ENCODE peak calls at places on chromosomes 3 and 15, in six cellular contexts. Y is neuronal stem cell, S is IMR-90, X is mesendoderm, W is H1, D is H9. L is an unnamed sample.

GRCh38 chr3:108501538-108501937 is 8.9 kb downstream of the MYH15 start:
- DNase-seq in Y (no peak), S (no peak), D (no peak), W (no peak), X (no peak), L (no peak)

GRCh38 chr3:46470831-46471230 is 6.1 kb upstream of the LTF start:
- DNase-seq in D (peak; percentile 18), W (no peak), Y (no peak), S (no peak), X (no peak), L (no peak)

GRCh38 chr3:59551834-59552233 is 502.0 kb upstream of the CFAP20DC start:
- DNase-seq in D (no peak), X (no peak), Y (no peak), S (no peak), W (no peak), L (no peak)

GRCh38 chr3:9028134-9028533 is 64.9 kb upstream of the RAD18 start:
- DNase-seq in D (no peak), X (no peak), S (peak; percentile 35), Y (no peak), W (no peak), L (no peak)

GRCh38 chr15:69648215-69648614 is 195.6 kb downstream of the RPLP1 start:
- DNase-seq in S (no peak), D (peak; percentile 52), X (peak; percentile 21), W (no peak), Y (no peak), L (peak; percentile 22)

GRCh38 chr3:11322931-11323330 is 50.7 kb downstream of the ATG7 start:
- DNase-seq in X (no peak), D (no peak), Y (no peak), S (no peak), W (no peak), L (no peak)

GRCh38 chr15:68023307-68024101 is 30.6 kb upstream of the PIAS1 start:
- DNase-seq in Y (no peak), S (no peak), D (no peak), W (no peak), X (no peak), L (no peak)

GRCh38 chr3:142857056-142857455 is 31.8 kb downstream of the PCOLCE2 start:
- DNase-seq in X (peak; percentile 87), W (no peak), S (no peak), Y (no peak), D (peak; percentile 76), L (peak; percentile 16)

GRCh38 chr3:176193032-176193698 is 1004.1 kb downstream of the TBL1XR1 start:
- DNase-seq in W (no peak), S (no peak), D (no peak), X (peak; percentile 45), Y (no peak), L (no peak)
- H2BK15ac ChIP-seq in W (no peak overlapping the region), S (no peak overlapping the region), D (no peak overlapping the region), X (no peak overlapping the region), Y (no peak overlapping the region), L (no peak overlapping the region)

DNA sequence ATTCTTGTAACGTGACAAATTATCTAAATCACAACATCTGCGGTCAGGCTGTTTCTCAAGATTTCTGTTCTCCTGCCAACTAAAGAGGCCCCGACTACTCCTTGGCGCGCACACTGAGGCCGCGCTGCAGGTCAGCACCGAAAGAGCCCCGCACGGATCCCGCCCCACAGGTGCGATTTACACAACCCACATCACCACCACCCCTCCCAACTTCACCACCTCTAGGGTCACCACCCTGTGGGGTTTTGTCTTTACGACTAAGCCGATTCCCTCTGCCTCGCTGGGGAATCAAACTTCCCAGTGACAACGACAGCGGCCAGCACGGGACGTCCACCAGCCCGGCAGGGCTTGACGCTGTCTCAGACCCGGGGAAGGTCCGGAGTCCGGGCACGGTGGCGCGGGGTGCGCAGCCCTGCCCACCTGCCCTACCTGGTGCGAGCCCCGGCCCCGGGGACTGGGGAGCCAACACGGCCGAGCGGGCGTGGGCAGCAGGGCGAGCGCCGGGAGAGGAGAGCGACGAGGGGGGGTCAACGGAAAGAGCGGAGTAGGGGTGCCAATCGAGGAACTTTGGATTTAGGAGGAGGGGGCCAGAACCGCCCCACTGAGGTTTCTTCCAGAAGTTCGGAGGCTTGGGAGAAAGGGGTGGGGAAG is 764 bp downstream of the UACA start:
- DNase-seq in S (peak; percentile 75), D (peak; percentile 43), W (no peak), X (peak; percentile 49), Y (peak; percentile 38), L (peak; percentile 80)
- H4K8ac ChIP-seq in S (peak overlapping the region; percentile 70), D (no peak overlapping the region), W (peak overlapping the region; percentile 20), X (no peak overlapping the region), Y (no peak overlapping the region), L (peak overlapping the region; percentile 52)

GRCh38 chr15:91445701-91446100 is 345.6 kb downstream of the SV2B start:
- DNase-seq in Y (no peak), S (peak; percentile 4), W (no peak), D (no peak), X (no peak), L (no peak)
- H2BK15ac ChIP-seq in Y (no peak overlapping the region), S (no peak overlapping the region), W (no peak overlapping the region), D (no peak overlapping the region), X (no peak overlapping the region), L (no peak overlapping the region)

DNA sequence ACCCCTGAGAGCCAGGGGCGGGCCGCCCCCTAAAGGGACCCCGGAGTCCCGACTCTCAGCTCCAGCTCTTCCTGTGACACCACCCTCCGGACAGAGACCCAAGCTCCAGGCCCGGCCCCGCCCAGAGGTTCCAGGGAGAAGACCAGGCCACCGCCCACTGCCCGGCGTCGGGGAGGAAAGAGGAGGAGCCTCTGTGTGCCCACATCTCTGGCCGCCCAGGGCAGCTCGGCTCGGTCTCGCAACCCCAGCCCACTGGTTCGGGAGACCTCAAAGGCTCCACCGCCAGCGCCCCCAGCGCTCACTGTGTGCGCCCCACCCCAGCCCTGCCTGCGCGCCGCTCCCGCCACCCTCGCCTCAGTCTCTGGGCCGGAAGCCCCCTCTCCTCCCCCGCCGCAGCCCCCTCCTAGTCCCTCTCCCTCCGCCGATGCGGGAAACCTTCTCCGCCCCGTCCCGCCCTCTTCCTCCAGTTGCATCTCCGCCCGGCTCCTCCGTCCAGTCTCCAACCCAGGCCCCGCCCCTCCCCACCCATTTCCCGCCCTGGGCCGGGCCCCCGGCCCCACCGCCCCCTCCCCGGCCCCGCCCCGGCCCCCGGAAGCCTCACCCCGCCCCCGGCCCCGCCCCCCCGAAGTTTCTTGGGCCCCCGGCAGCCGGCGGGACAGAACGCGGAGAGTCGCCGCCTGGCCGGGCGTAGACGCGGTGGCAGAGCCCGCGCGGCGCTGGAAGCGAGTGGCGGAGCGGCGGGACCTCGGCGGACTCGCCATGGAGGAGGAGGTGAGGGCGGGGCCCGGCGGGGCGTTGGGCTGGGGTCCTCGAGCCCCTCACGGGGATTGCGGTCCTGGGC is at the start of gene PLEKHO2:
- DNase-seq in Y (peak; percentile 95), X (peak; percentile 98), W (peak; percentile 87), D (peak; percentile 99), S (peak; percentile 92), L (peak; percentile 96)
- H4K8ac ChIP-seq in Y (no peak within 1 kb of the TSS), X (no peak within 1 kb of the TSS), W (peak within 1 kb of the TSS; percentile 86), D (no peak within 1 kb of the TSS), S (peak within 1 kb of the TSS; percentile 46), L (peak within 1 kb of the TSS; percentile 96)

DNA sequence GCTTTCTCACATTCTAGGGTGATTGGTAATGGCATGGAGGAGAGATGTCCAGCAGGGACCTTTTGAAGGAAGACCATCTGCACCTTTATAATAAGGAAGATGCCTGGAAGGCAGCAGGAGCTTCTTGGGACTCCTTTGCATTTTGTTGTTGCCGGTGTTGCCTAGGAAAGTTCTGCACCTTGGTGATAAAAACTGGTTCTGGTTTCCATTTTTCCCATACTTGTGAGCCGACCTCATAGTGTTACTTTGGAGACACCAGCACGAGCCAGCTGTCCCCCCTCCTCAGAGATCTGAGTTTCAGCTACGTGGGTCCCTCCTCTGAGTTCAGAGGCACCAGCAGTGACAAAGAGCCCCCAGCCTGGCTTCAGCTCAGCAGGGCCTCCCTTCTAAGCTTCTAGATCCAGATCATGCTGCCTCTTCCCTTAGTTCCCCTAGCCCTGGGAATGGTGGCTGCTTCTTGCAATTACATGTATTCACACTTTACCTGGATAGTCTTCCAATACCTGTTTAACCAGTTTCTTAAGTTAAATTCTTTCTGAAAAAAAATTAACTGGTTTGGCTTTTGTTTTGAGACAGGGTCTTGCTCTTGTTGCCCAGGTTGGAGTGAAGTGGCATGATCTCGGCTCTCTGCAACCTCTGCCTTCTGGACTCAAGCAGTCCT is 18.0 kb upstream of the FSTL1 start:
- DNase-seq in X (peak; percentile 95), D (no peak), Y (no peak), S (no peak), W (no peak), L (no peak)
- H2BK15ac ChIP-seq in X (no peak overlapping the region), D (no peak overlapping the region), Y (no peak overlapping the region), S (peak overlapping the region; percentile 87), W (no peak overlapping the region), L (no peak overlapping the region)